ENCODE peak calls at places on chromosomes 2 and 18, in seven cellular contexts. P is cardiac fibroblast; E is activated CD4-positive, alpha-beta T cell treated with anti-CD3 and anti-CD28 coated beads, Interleukin-2, amount 50 U/mL, for 24 hours; R is upper lobe of right lung; F is H54; Q is heart left ventricle; C is neural crest cell. A is an unnamed sample.

GRCh38 chr2:196939381-196939780 is 12.9 kb upstream of the PGAP1 start:
- DNase-seq in Q (no peak), R (no peak), P (peak), E (no peak), F (peak), C (no peak), A (no peak)

GRCh38 chr2:12534646-12535263 is 182.0 kb upstream of the TRIB2 start:
- DNase-seq in Q (no peak), P (peak), E (no peak), F (no peak), R (no peak), C (no peak), A (peak)

GRCh38 chr2:103435010-103435409 is 673.2 kb downstream of the TMEM182 start:
- DNase-seq in R (no peak), E (no peak), P (no peak), Q (no peak), C (no peak), F (no peak), A (peak)

GRCh38 chr18:3871687-3872086 is 421.7 kb downstream of the TGIF1 start:
- DNase-seq in R (no peak), C (no peak), F (no peak), P (no peak), E (no peak), Q (no peak), A (no peak)

GRCh38 chr2:133324150-133324561 is 244.1 kb downstream of the NCKAP5 start:
- DNase-seq in F (no peak), P (peak), Q (no peak), E (no peak), R (no peak), C (no peak), A (no peak)

GRCh38 chr2:204538179-204539009 is 6.9 kb upstream of the PARD3B start:
- DNase-seq in E (no peak), R (no peak), Q (peak), C (no peak), F (no peak), P (peak), A (no peak)

GRCh38 chr18:58464104-58464625 is 164.7 kb downstream of the ALPK2 start:
- DNase-seq in F (no peak), P (no peak), C (no peak), R (no peak), E (no peak), Q (no peak), A (no peak)

GRCh38 chr18:68564961-68565360 is 149.9 kb downstream of the TMX3 start:
- DNase-seq in F (no peak), Q (no peak), R (no peak), C (no peak), E (no peak), P (peak), A (no peak)

GRCh38 chr2:77796397-77796796 is 274.2 kb upstream of the LRRTM4 start:
- DNase-seq in C (no peak), E (no peak), P (no peak), Q (no peak), F (no peak), R (no peak), A (no peak)

GRCh38 chr2:35454966-35455638 is 900.5 kb upstream of the CRIM1 start:
- DNase-seq in F (peak), P (no peak), E (no peak), R (no peak), C (no peak), Q (no peak), A (peak)

GRCh38 chr18:28854964-28855363 is 678.0 kb upstream of the CDH2 start:
- DNase-seq in P (peak), Q (no peak), C (no peak), R (no peak), E (no peak), F (no peak), A (no peak)

GRCh38 chr2:63614448-63614968 is 25.7 kb downstream of the MDH1 start:
- DNase-seq in C (no peak), F (peak), R (no peak), P (peak), Q (no peak), E (no peak), A (peak)

GRCh38 chr2:173948198-173948597 is 17.0 kb downstream of the SP3 start:
- DNase-seq in E (no peak), P (no peak), R (no peak), F (no peak), C (no peak), Q (no peak), A (no peak)

GRCh38 chr18:34834897-34835296 is 124.8 kb downstream of the DTNA start:
- DNase-seq in E (no peak), C (no peak), R (no peak), F (no peak), Q (no peak), P (peak), A (no peak)

GRCh38 chr18:73684651-73685050 is 463.0 kb downstream of the FBXO15 start:
- DNase-seq in Q (no peak), R (no peak), C (no peak), E (no peak), F (no peak), P (no peak), A (no peak)

GRCh38 chr2:85734015-85734414 is 19.8 kb upstream of the ATOH8 start:
- DNase-seq in Q (peak), F (no peak), R (no peak), C (no peak), E (no peak), P (no peak), A (no peak)

GRCh38 chr18:2050702-2051201 is 520.6 kb downstream of the METTL4 start:
- DNase-seq in C (no peak), F (no peak), P (no peak), E (no peak), R (no peak), Q (no peak), A (peak)

GRCh38 chr2:136235451-136236418 is 117.8 kb upstream of the CXCR4 start:
- DNase-seq in E (no peak), C (no peak), R (no peak), Q (no peak), F (peak), P (peak), A (peak)

GRCh38 chr2:28567076-28567471 is 71.2 kb downstream of the PLB1 start:
- DNase-seq in R (peak), Q (no peak), P (no peak), E (no peak), F (peak), C (no peak), A (no peak)

GRCh38 chr2:142734770-142735169 is 142.7 kb upstream of the KYNU start:
- DNase-seq in F (no peak), P (no peak), Q (no peak), E (no peak), R (no peak), C (no peak), A (no peak)

GRCh38 chr2:46704593-46704992 is 211.0 kb downstream of the MCFD2 start:
- DNase-seq in R (no peak), C (no peak), Q (no peak), F (no peak), E (no peak), P (no peak), A (no peak)

GRCh38 chr2:26399781-26400376 is 1.8 kb upstream of the DRC1 start:
- DNase-seq in F (no peak), P (no peak), Q (no peak), E (no peak), C (no peak), R (no peak), A (peak)

GRCh38 chr2:168686485-168687191 is 115.8 kb upstream of the NOSTRIN start:
- DNase-seq in R (no peak), Q (no peak), F (peak), P (peak), E (no peak), C (no peak), A (no peak)

GRCh38 chr2:212863185-212863588 is 288.2 kb downstream of the IKZF2 start:
- DNase-seq in E (no peak), F (no peak), C (no peak), R (peak), Q (no peak), P (peak), A (no peak)

GRCh38 chr2:149871091-149871885 is 283.7 kb upstream of the MMADHC start:
- DNase-seq in F (no peak), R (no peak), P (no peak), Q (no peak), E (no peak), C (no peak), A (no peak)

GRCh38 chr2:239676716-239677454 is 276.1 kb upstream of the HDAC4 start:
- DNase-seq in Q (no peak), R (no peak), E (no peak), P (no peak), C (no peak), F (no peak), A (no peak)

GRCh38 chr18:58009166-58009565 is 34.9 kb upstream of the NEDD4L start:
- DNase-seq in F (no peak), E (no peak), C (no peak), Q (no peak), R (no peak), P (peak), A (no peak)

GRCh38 chr2:232230557-232230956 is 148.0 kb upstream of the ALPP start:
- DNase-seq in R (no peak), E (no peak), C (peak), P (peak), F (no peak), Q (no peak), A (no peak)

GRCh38 chr2:68190991-68191731 is 33.5 kb downstream of the PNO1 start:
- DNase-seq in F (no peak), C (no peak), Q (no peak), R (no peak), P (peak), E (no peak), A (no peak)

GRCh38 chr2:43127208-43127940 is 99.0 kb downstream of the ZFP36L2 start:
- DNase-seq in C (peak), F (no peak), Q (peak), P (peak), R (peak), E (peak), A (no peak)

A was measured in epithelial cell of proximal tubule.